ENCODE peak calls at places on chromosome 21, in five cellular contexts. One of them, this sample, is unnamed.

GRCh38 chr21:36402339-36402738 is 17.1 kb downstream of the CHAF1B start:
- DNase-seq in activated T-helper 1 cell treated with anti-CD3 and anti-CD28 coated beads, Interleukin-12 subunit alpha, Interleukin-12 subunit beta, Interleukin-2, Interleukin-4 antibody, amounts not matched to agents 30 ng/mL and 10 ng/mL and 1 ng/mL, durations not matched to agents 14 hours and 24 hours and 36 hours: no peak
- DNase-seq in GM23248: no peak
- DNase-seq in SK-N-SH: no peak
- DNase-seq in iPS-NIHi11: no peak
- DNase-seq in this sample: no peak

GRCh38 chr21:38938343-38938742 is 132.6 kb downstream of the ETS2 start:
- DNase-seq in GM23248: peak; percentile 50
- DNase-seq in activated T-helper 1 cell treated with anti-CD3 and anti-CD28 coated beads, Interleukin-12 subunit alpha, Interleukin-12 subunit beta, Interleukin-2, Interleukin-4 antibody, amounts not matched to agents 30 ng/mL and 10 ng/mL and 1 ng/mL, durations not matched to agents 14 hours and 24 hours and 36 hours: peak; percentile 41
- DNase-seq in SK-N-SH: peak; percentile 74
- DNase-seq in iPS-NIHi11: peak; percentile 54
- DNase-seq in this sample: peak; percentile 36

GRCh38 chr21:46325073-46325912 is 1.3 kb downstream of the PCNT start:
- DNase-seq in GM23248: peak; percentile 71
- DNase-seq in activated T-helper 1 cell treated with anti-CD3 and anti-CD28 coated beads, Interleukin-12 subunit alpha, Interleukin-12 subunit beta, Interleukin-2, Interleukin-4 antibody, amounts not matched to agents 30 ng/mL and 10 ng/mL and 1 ng/mL, durations not matched to agents 14 hours and 24 hours and 36 hours: peak; percentile 27
- DNase-seq in SK-N-SH: peak; percentile 79
- DNase-seq in iPS-NIHi11: peak; percentile 74
- DNase-seq in this sample: peak; percentile 24

GRCh38 chr21:14977814-14978213 is 87.0 kb downstream of the NRIP1 start:
- DNase-seq in activated T-helper 1 cell treated with anti-CD3 and anti-CD28 coated beads, Interleukin-12 subunit alpha, Interleukin-12 subunit beta, Interleukin-2, Interleukin-4 antibody, amounts not matched to agents 30 ng/mL and 10 ng/mL and 1 ng/mL, durations not matched to agents 14 hours and 24 hours and 36 hours: no peak
- DNase-seq in SK-N-SH: no peak
- DNase-seq in iPS-NIHi11: no peak
- DNase-seq in GM23248: no peak
- DNase-seq in this sample: no peak

GRCh38 chr21:33028759-33029511 is 3.2 kb downstream of the OLIG2 start:
- DNase-seq in activated T-helper 1 cell treated with anti-CD3 and anti-CD28 coated beads, Interleukin-12 subunit alpha, Interleukin-12 subunit beta, Interleukin-2, Interleukin-4 antibody, amounts not matched to agents 30 ng/mL and 10 ng/mL and 1 ng/mL, durations not matched to agents 14 hours and 24 hours and 36 hours: no peak
- DNase-seq in SK-N-SH: no peak
- DNase-seq in GM23248: peak; percentile 48
- DNase-seq in iPS-NIHi11: no peak
- DNase-seq in this sample: no peak

GRCh38 chr21:23020969-23021368 is 2022.8 kb downstream of the NCAM2 start:
- DNase-seq in activated T-helper 1 cell treated with anti-CD3 and anti-CD28 coated beads, Interleukin-12 subunit alpha, Interleukin-12 subunit beta, Interleukin-2, Interleukin-4 antibody, amounts not matched to agents 30 ng/mL and 10 ng/mL and 1 ng/mL, durations not matched to agents 14 hours and 24 hours and 36 hours: no peak
- DNase-seq in iPS-NIHi11: no peak
- DNase-seq in GM23248: no peak
- DNase-seq in SK-N-SH: no peak
- DNase-seq in this sample: no peak

GRCh38 chr21:25925936-25926335 is 191.2 kb downstream of the GABPA start:
- DNase-seq in SK-N-SH: no peak
- DNase-seq in GM23248: no peak
- DNase-seq in activated T-helper 1 cell treated with anti-CD3 and anti-CD28 coated beads, Interleukin-12 subunit alpha, Interleukin-12 subunit beta, Interleukin-2, Interleukin-4 antibody, amounts not matched to agents 30 ng/mL and 10 ng/mL and 1 ng/mL, durations not matched to agents 14 hours and 24 hours and 36 hours: no peak
- DNase-seq in iPS-NIHi11: no peak
- DNase-seq in this sample: no peak

GRCh38 chr21:34565238-34565637 is 49.7 kb downstream of the RCAN1 start:
- DNase-seq in GM23248: no peak
- DNase-seq in SK-N-SH: no peak
- DNase-seq in iPS-NIHi11: no peak
- DNase-seq in activated T-helper 1 cell treated with anti-CD3 and anti-CD28 coated beads, Interleukin-12 subunit alpha, Interleukin-12 subunit beta, Interleukin-2, Interleukin-4 antibody, amounts not matched to agents 30 ng/mL and 10 ng/mL and 1 ng/mL, durations not matched to agents 14 hours and 24 hours and 36 hours: no peak
- DNase-seq in this sample: no peak

GRCh38 chr21:43585924-43586411 is 73.3 kb downstream of the HSF2BP start:
- DNase-seq in GM23248: peak; percentile 98
- DNase-seq in activated T-helper 1 cell treated with anti-CD3 and anti-CD28 coated beads, Interleukin-12 subunit alpha, Interleukin-12 subunit beta, Interleukin-2, Interleukin-4 antibody, amounts not matched to agents 30 ng/mL and 10 ng/mL and 1 ng/mL, durations not matched to agents 14 hours and 24 hours and 36 hours: no peak
- DNase-seq in SK-N-SH: no peak
- DNase-seq in iPS-NIHi11: peak; percentile 68
- DNase-seq in this sample: peak; percentile 99

GRCh38 chr21:32578107-32578691 is 7.1 kb downstream of the TCP10L start:
- DNase-seq in SK-N-SH: peak; percentile 44
- DNase-seq in iPS-NIHi11: peak; percentile 39
- DNase-seq in activated T-helper 1 cell treated with anti-CD3 and anti-CD28 coated beads, Interleukin-12 subunit alpha, Interleukin-12 subunit beta, Interleukin-2, Interleukin-4 antibody, amounts not matched to agents 30 ng/mL and 10 ng/mL and 1 ng/mL, durations not matched to agents 14 hours and 24 hours and 36 hours: no peak
- DNase-seq in GM23248: peak; percentile 31
- DNase-seq in this sample: no peak

GRCh38 chr21:46500224-46500861 is 41.7 kb downstream of the DIP2A start:
- DNase-seq in GM23248: peak; percentile 58
- DNase-seq in activated T-helper 1 cell treated with anti-CD3 and anti-CD28 coated beads, Interleukin-12 subunit alpha, Interleukin-12 subunit beta, Interleukin-2, Interleukin-4 antibody, amounts not matched to agents 30 ng/mL and 10 ng/mL and 1 ng/mL, durations not matched to agents 14 hours and 24 hours and 36 hours: no peak
- DNase-seq in SK-N-SH: no peak
- DNase-seq in iPS-NIHi11: no peak
- DNase-seq in this sample: no peak

GRCh38 chr21:44765231-44766013 is 36.2 kb downstream of the UBE2G2 start:
- DNase-seq in SK-N-SH: peak; percentile 68
- DNase-seq in GM23248: peak; percentile 33
- DNase-seq in iPS-NIHi11: no peak
- DNase-seq in activated T-helper 1 cell treated with anti-CD3 and anti-CD28 coated beads, Interleukin-12 subunit alpha, Interleukin-12 subunit beta, Interleukin-2, Interleukin-4 antibody, amounts not matched to agents 30 ng/mL and 10 ng/mL and 1 ng/mL, durations not matched to agents 14 hours and 24 hours and 36 hours: peak; percentile 41
- DNase-seq in this sample: no peak

GRCh38 chr21:45594721-45595489 is 48.6 kb upstream of the PCBP3 start:
- DNase-seq in iPS-NIHi11: no peak
- DNase-seq in SK-N-SH: no peak
- DNase-seq in GM23248: no peak
- DNase-seq in activated T-helper 1 cell treated with anti-CD3 and anti-CD28 coated beads, Interleukin-12 subunit alpha, Interleukin-12 subunit beta, Interleukin-2, Interleukin-4 antibody, amounts not matched to agents 30 ng/mL and 10 ng/mL and 1 ng/mL, durations not matched to agents 14 hours and 24 hours and 36 hours: no peak
- DNase-seq in this sample: no peak

GRCh38 chr21:45013271-45013841 is 61.0 kb upstream of the ADARB1 start:
- DNase-seq in SK-N-SH: no peak
- DNase-seq in iPS-NIHi11: no peak
- DNase-seq in activated T-helper 1 cell treated with anti-CD3 and anti-CD28 coated beads, Interleukin-12 subunit alpha, Interleukin-12 subunit beta, Interleukin-2, Interleukin-4 antibody, amounts not matched to agents 30 ng/mL and 10 ng/mL and 1 ng/mL, durations not matched to agents 14 hours and 24 hours and 36 hours: no peak
- DNase-seq in GM23248: no peak
- DNase-seq in this sample: no peak

GRCh38 chr21:35611752-35612151 is 448.6 kb downstream of the SETD4 start:
- DNase-seq in SK-N-SH: no peak
- DNase-seq in GM23248: no peak
- DNase-seq in activated T-helper 1 cell treated with anti-CD3 and anti-CD28 coated beads, Interleukin-12 subunit alpha, Interleukin-12 subunit beta, Interleukin-2, Interleukin-4 antibody, amounts not matched to agents 30 ng/mL and 10 ng/mL and 1 ng/mL, durations not matched to agents 14 hours and 24 hours and 36 hours: no peak
- DNase-seq in iPS-NIHi11: no peak
- DNase-seq in this sample: no peak

GRCh38 chr21:45386728-45387371 is 18.1 kb upstream of the COL18A1 start:
- DNase-seq in GM23248: peak; percentile 93
- DNase-seq in SK-N-SH: peak; percentile 61
- DNase-seq in activated T-helper 1 cell treated with anti-CD3 and anti-CD28 coated beads, Interleukin-12 subunit alpha, Interleukin-12 subunit beta, Interleukin-2, Interleukin-4 antibody, amounts not matched to agents 30 ng/mL and 10 ng/mL and 1 ng/mL, durations not matched to agents 14 hours and 24 hours and 36 hours: no peak
- DNase-seq in iPS-NIHi11: peak; percentile 23
- DNase-seq in this sample: peak; percentile 84

GRCh38 chr21:45320261-45320990 is 32.7 kb upstream of the POFUT2 start:
- DNase-seq in activated T-helper 1 cell treated with anti-CD3 and anti-CD28 coated beads, Interleukin-12 subunit alpha, Interleukin-12 subunit beta, Interleukin-2, Interleukin-4 antibody, amounts not matched to agents 30 ng/mL and 10 ng/mL and 1 ng/mL, durations not matched to agents 14 hours and 24 hours and 36 hours: no peak
- DNase-seq in SK-N-SH: peak; percentile 56
- DNase-seq in GM23248: no peak
- DNase-seq in iPS-NIHi11: peak; percentile 19
- DNase-seq in this sample: no peak

GRCh38 chr21:33384851-33385331 is 18.3 kb upstream of the IFNGR2 start:
- DNase-seq in SK-N-SH: no peak
- DNase-seq in iPS-NIHi11: no peak
- DNase-seq in activated T-helper 1 cell treated with anti-CD3 and anti-CD28 coated beads, Interleukin-12 subunit alpha, Interleukin-12 subunit beta, Interleukin-2, Interleukin-4 antibody, amounts not matched to agents 30 ng/mL and 10 ng/mL and 1 ng/mL, durations not matched to agents 14 hours and 24 hours and 36 hours: peak; percentile 17
- DNase-seq in GM23248: no peak
- DNase-seq in this sample: no peak

GRCh38 chr21:35046223-35046690 is 2.8 kb downstream of the RUNX1 start:
- DNase-seq in GM23248: no peak
- DNase-seq in iPS-NIHi11: no peak
- DNase-seq in SK-N-SH: no peak
- DNase-seq in activated T-helper 1 cell treated with anti-CD3 and anti-CD28 coated beads, Interleukin-12 subunit alpha, Interleukin-12 subunit beta, Interleukin-2, Interleukin-4 antibody, amounts not matched to agents 30 ng/mL and 10 ng/mL and 1 ng/mL, durations not matched to agents 14 hours and 24 hours and 36 hours: no peak
- DNase-seq in this sample: no peak

GRCh38 chr21:33123396-33124120 is 53.6 kb downstream of the OLIG1 start:
- DNase-seq in SK-N-SH: no peak
- DNase-seq in activated T-helper 1 cell treated with anti-CD3 and anti-CD28 coated beads, Interleukin-12 subunit alpha, Interleukin-12 subunit beta, Interleukin-2, Interleukin-4 antibody, amounts not matched to agents 30 ng/mL and 10 ng/mL and 1 ng/mL, durations not matched to agents 14 hours and 24 hours and 36 hours: no peak
- DNase-seq in GM23248: peak; percentile 13
- DNase-seq in iPS-NIHi11: no peak
- DNase-seq in this sample: no peak